ENCODE peak calls at places on chromosomes 16 and 17, in ten cellular contexts. One of them, this sample, is unnamed.

GRCh38 chr16:66703359-66704215 is 7.0 kb upstream of the CMTM4 start:
- DNase-seq in stimulated activated CD8-positive, alpha-beta memory T cell treated with anti-CD3 and anti-CD28 coated beads, Interleukin-15, amount 100 ng/mL, for 24 hours: no peak
- DNase-seq in activated T-cell treated with anti-CD3 and anti-CD28 coated beads, Interleukin-2, amount 50 U/mL, for 1 hour: no peak
- DNase-seq in immature natural killer cell: no peak
- DNase-seq in cardiac fibroblast: peak
- DNase-seq in hippocampal formation: no peak
- DNase-seq in fibroblast of the conjunctiva: no peak
- DNase-seq in NCI-H460: no peak
- DNase-seq in A172: no peak
- DNase-seq in non-pigmented ciliary epithelial cell: no peak
- DNase-seq in this sample: no peak

GRCh38 chr17:74950207-74950606 is 14.5 kb downstream of the OTOP3 start:
- DNase-seq in A172: no peak
- DNase-seq in immature natural killer cell: no peak
- DNase-seq in activated T-cell treated with anti-CD3 and anti-CD28 coated beads, Interleukin-2, amount 50 U/mL, for 1 hour: no peak
- DNase-seq in fibroblast of the conjunctiva: no peak
- DNase-seq in NCI-H460: no peak
- DNase-seq in stimulated activated CD8-positive, alpha-beta memory T cell treated with anti-CD3 and anti-CD28 coated beads, Interleukin-15, amount 100 ng/mL, for 24 hours: no peak
- DNase-seq in cardiac fibroblast: no peak
- DNase-seq in hippocampal formation: no peak
- DNase-seq in non-pigmented ciliary epithelial cell: no peak
- DNase-seq in this sample: no peak

GRCh38 chr16:64321881-64322280 is 800.0 kb downstream of the CDH11 start:
- DNase-seq in immature natural killer cell: no peak
- DNase-seq in activated T-cell treated with anti-CD3 and anti-CD28 coated beads, Interleukin-2, amount 50 U/mL, for 1 hour: no peak
- DNase-seq in cardiac fibroblast: no peak
- DNase-seq in stimulated activated CD8-positive, alpha-beta memory T cell treated with anti-CD3 and anti-CD28 coated beads, Interleukin-15, amount 100 ng/mL, for 24 hours: no peak
- DNase-seq in NCI-H460: no peak
- DNase-seq in fibroblast of the conjunctiva: no peak
- DNase-seq in A172: no peak
- DNase-seq in hippocampal formation: no peak
- DNase-seq in non-pigmented ciliary epithelial cell: no peak
- DNase-seq in this sample: no peak

GRCh38 chr17:59513934-59514841 is 51.2 kb upstream of the DHX40 start:
- DNase-seq in non-pigmented ciliary epithelial cell: peak
- DNase-seq in hippocampal formation: peak
- DNase-seq in fibroblast of the conjunctiva: peak
- DNase-seq in cardiac fibroblast: peak
- DNase-seq in A172: peak
- DNase-seq in immature natural killer cell: no peak
- DNase-seq in NCI-H460: no peak
- DNase-seq in stimulated activated CD8-positive, alpha-beta memory T cell treated with anti-CD3 and anti-CD28 coated beads, Interleukin-15, amount 100 ng/mL, for 24 hours: no peak
- DNase-seq in activated T-cell treated with anti-CD3 and anti-CD28 coated beads, Interleukin-2, amount 50 U/mL, for 1 hour: no peak
- DNase-seq in this sample: peak

GRCh38 chr17:40779181-40779909 is 3.0 kb downstream of the KRT27 start:
- DNase-seq in A172: no peak
- DNase-seq in stimulated activated CD8-positive, alpha-beta memory T cell treated with anti-CD3 and anti-CD28 coated beads, Interleukin-15, amount 100 ng/mL, for 24 hours: no peak
- DNase-seq in NCI-H460: no peak
- DNase-seq in immature natural killer cell: no peak
- DNase-seq in cardiac fibroblast: no peak
- DNase-seq in non-pigmented ciliary epithelial cell: no peak
- DNase-seq in activated T-cell treated with anti-CD3 and anti-CD28 coated beads, Interleukin-2, amount 50 U/mL, for 1 hour: peak
- DNase-seq in fibroblast of the conjunctiva: no peak
- DNase-seq in hippocampal formation: no peak
- DNase-seq in this sample: no peak

GRCh38 chr17:1455291-1455747 is 713 bp downstream of the CRK start:
- DNase-seq in immature natural killer cell: peak
- DNase-seq in stimulated activated CD8-positive, alpha-beta memory T cell treated with anti-CD3 and anti-CD28 coated beads, Interleukin-15, amount 100 ng/mL, for 24 hours: no peak
- DNase-seq in cardiac fibroblast: peak
- DNase-seq in fibroblast of the conjunctiva: peak
- DNase-seq in non-pigmented ciliary epithelial cell: no peak
- DNase-seq in NCI-H460: peak
- DNase-seq in activated T-cell treated with anti-CD3 and anti-CD28 coated beads, Interleukin-2, amount 50 U/mL, for 1 hour: no peak
- DNase-seq in A172: peak
- DNase-seq in hippocampal formation: no peak
- DNase-seq in this sample: no peak

GRCh38 chr17:55668581-55668980 is 54.1 kb downstream of the TMEM100 start:
- DNase-seq in hippocampal formation: no peak
- DNase-seq in non-pigmented ciliary epithelial cell: no peak
- DNase-seq in A172: no peak
- DNase-seq in stimulated activated CD8-positive, alpha-beta memory T cell treated with anti-CD3 and anti-CD28 coated beads, Interleukin-15, amount 100 ng/mL, for 24 hours: no peak
- DNase-seq in fibroblast of the conjunctiva: no peak
- DNase-seq in activated T-cell treated with anti-CD3 and anti-CD28 coated beads, Interleukin-2, amount 50 U/mL, for 1 hour: no peak
- DNase-seq in cardiac fibroblast: no peak
- DNase-seq in NCI-H460: no peak
- DNase-seq in immature natural killer cell: no peak
- DNase-seq in this sample: no peak

GRCh38 chr16:8426569-8426968 is 163.7 kb downstream of the TMEM114 start:
- DNase-seq in hippocampal formation: no peak
- DNase-seq in non-pigmented ciliary epithelial cell: no peak
- DNase-seq in NCI-H460: no peak
- DNase-seq in fibroblast of the conjunctiva: no peak
- DNase-seq in stimulated activated CD8-positive, alpha-beta memory T cell treated with anti-CD3 and anti-CD28 coated beads, Interleukin-15, amount 100 ng/mL, for 24 hours: no peak
- DNase-seq in activated T-cell treated with anti-CD3 and anti-CD28 coated beads, Interleukin-2, amount 50 U/mL, for 1 hour: no peak
- DNase-seq in immature natural killer cell: no peak
- DNase-seq in A172: no peak
- DNase-seq in cardiac fibroblast: no peak
- DNase-seq in this sample: no peak

GRCh38 chr16:55010492-55011260 is 80.0 kb downstream of the IRX5 start:
- DNase-seq in stimulated activated CD8-positive, alpha-beta memory T cell treated with anti-CD3 and anti-CD28 coated beads, Interleukin-15, amount 100 ng/mL, for 24 hours: no peak
- DNase-seq in immature natural killer cell: no peak
- DNase-seq in non-pigmented ciliary epithelial cell: no peak
- DNase-seq in NCI-H460: no peak
- DNase-seq in activated T-cell treated with anti-CD3 and anti-CD28 coated beads, Interleukin-2, amount 50 U/mL, for 1 hour: no peak
- DNase-seq in fibroblast of the conjunctiva: no peak
- DNase-seq in cardiac fibroblast: no peak
- DNase-seq in A172: no peak
- DNase-seq in hippocampal formation: no peak
- DNase-seq in this sample: no peak

GRCh38 chr17:41865596-41865893 is 322 bp upstream of the KLHL11 start:
- DNase-seq in cardiac fibroblast: no peak
- DNase-seq in hippocampal formation: no peak
- DNase-seq in activated T-cell treated with anti-CD3 and anti-CD28 coated beads, Interleukin-2, amount 50 U/mL, for 1 hour: no peak
- DNase-seq in stimulated activated CD8-positive, alpha-beta memory T cell treated with anti-CD3 and anti-CD28 coated beads, Interleukin-15, amount 100 ng/mL, for 24 hours: no peak
- DNase-seq in fibroblast of the conjunctiva: no peak
- DNase-seq in immature natural killer cell: no peak
- DNase-seq in NCI-H460: no peak
- DNase-seq in A172: no peak
- DNase-seq in non-pigmented ciliary epithelial cell: no peak
- DNase-seq in this sample: no peak

GRCh38 chr16:69294051-69294450 is 17.1 kb upstream of the VPS4A start:
- DNase-seq in NCI-H460: no peak
- DNase-seq in hippocampal formation: no peak
- DNase-seq in activated T-cell treated with anti-CD3 and anti-CD28 coated beads, Interleukin-2, amount 50 U/mL, for 1 hour: no peak
- DNase-seq in stimulated activated CD8-positive, alpha-beta memory T cell treated with anti-CD3 and anti-CD28 coated beads, Interleukin-15, amount 100 ng/mL, for 24 hours: no peak
- DNase-seq in immature natural killer cell: no peak
- DNase-seq in fibroblast of the conjunctiva: no peak
- DNase-seq in A172: no peak
- DNase-seq in non-pigmented ciliary epithelial cell: no peak
- DNase-seq in cardiac fibroblast: no peak
- DNase-seq in this sample: no peak

GRCh38 chr17:65514541-65514940 is 46.9 kb downstream of the AXIN2 start:
- DNase-seq in A172: no peak
- DNase-seq in activated T-cell treated with anti-CD3 and anti-CD28 coated beads, Interleukin-2, amount 50 U/mL, for 1 hour: no peak
- DNase-seq in cardiac fibroblast: peak
- DNase-seq in NCI-H460: no peak
- DNase-seq in stimulated activated CD8-positive, alpha-beta memory T cell treated with anti-CD3 and anti-CD28 coated beads, Interleukin-15, amount 100 ng/mL, for 24 hours: no peak
- DNase-seq in fibroblast of the conjunctiva: no peak
- DNase-seq in hippocampal formation: no peak
- DNase-seq in non-pigmented ciliary epithelial cell: no peak
- DNase-seq in immature natural killer cell: no peak
- DNase-seq in this sample: no peak

GRCh38 chr17:38560503-38561318 is 45.0 kb downstream of the SRCIN1 start:
- DNase-seq in activated T-cell treated with anti-CD3 and anti-CD28 coated beads, Interleukin-2, amount 50 U/mL, for 1 hour: peak
- DNase-seq in A172: no peak
- DNase-seq in hippocampal formation: no peak
- DNase-seq in non-pigmented ciliary epithelial cell: no peak
- DNase-seq in immature natural killer cell: no peak
- DNase-seq in cardiac fibroblast: peak
- DNase-seq in NCI-H460: no peak
- DNase-seq in stimulated activated CD8-positive, alpha-beta memory T cell treated with anti-CD3 and anti-CD28 coated beads, Interleukin-15, amount 100 ng/mL, for 24 hours: no peak
- DNase-seq in fibroblast of the conjunctiva: no peak
- DNase-seq in this sample: peak

GRCh38 chr16:1989826-1990335 is at the start of gene SYNGR3:
- DNase-seq in non-pigmented ciliary epithelial cell: no peak
- DNase-seq in A172: no peak
- DNase-seq in NCI-H460: no peak
- DNase-seq in fibroblast of the conjunctiva: no peak
- DNase-seq in cardiac fibroblast: no peak
- DNase-seq in activated T-cell treated with anti-CD3 and anti-CD28 coated beads, Interleukin-2, amount 50 U/mL, for 1 hour: no peak
- DNase-seq in hippocampal formation: no peak
- DNase-seq in immature natural killer cell: peak
- DNase-seq in stimulated activated CD8-positive, alpha-beta memory T cell treated with anti-CD3 and anti-CD28 coated beads, Interleukin-15, amount 100 ng/mL, for 24 hours: no peak
- DNase-seq in this sample: no peak

GRCh38 chr16:83886199-83886971 is 12.5 kb upstream of the MLYCD start:
- DNase-seq in non-pigmented ciliary epithelial cell: no peak
- DNase-seq in hippocampal formation: no peak
- DNase-seq in activated T-cell treated with anti-CD3 and anti-CD28 coated beads, Interleukin-2, amount 50 U/mL, for 1 hour: no peak
- DNase-seq in immature natural killer cell: no peak
- DNase-seq in cardiac fibroblast: no peak
- DNase-seq in NCI-H460: no peak
- DNase-seq in stimulated activated CD8-positive, alpha-beta memory T cell treated with anti-CD3 and anti-CD28 coated beads, Interleukin-15, amount 100 ng/mL, for 24 hours: no peak
- DNase-seq in fibroblast of the conjunctiva: no peak
- DNase-seq in A172: no peak
- DNase-seq in this sample: no peak

GRCh38 chr16:54651851-54652770 is 278.6 kb upstream of the IRX5 start:
- DNase-seq in cardiac fibroblast: no peak
- DNase-seq in non-pigmented ciliary epithelial cell: no peak
- DNase-seq in NCI-H460: no peak
- DNase-seq in stimulated activated CD8-positive, alpha-beta memory T cell treated with anti-CD3 and anti-CD28 coated beads, Interleukin-15, amount 100 ng/mL, for 24 hours: no peak
- DNase-seq in activated T-cell treated with anti-CD3 and anti-CD28 coated beads, Interleukin-2, amount 50 U/mL, for 1 hour: no peak
- DNase-seq in A172: no peak
- DNase-seq in fibroblast of the conjunctiva: no peak
- DNase-seq in hippocampal formation: no peak
- DNase-seq in immature natural killer cell: no peak
- DNase-seq in this sample: no peak

GRCh38 chr16:10740000-10740844 is 3.4 kb upstream of the NUBP1 start:
- DNase-seq in hippocampal formation: no peak
- DNase-seq in immature natural killer cell: no peak
- DNase-seq in NCI-H460: no peak
- DNase-seq in cardiac fibroblast: no peak
- DNase-seq in stimulated activated CD8-positive, alpha-beta memory T cell treated with anti-CD3 and anti-CD28 coated beads, Interleukin-15, amount 100 ng/mL, for 24 hours: no peak
- DNase-seq in non-pigmented ciliary epithelial cell: no peak
- DNase-seq in fibroblast of the conjunctiva: no peak
- DNase-seq in A172: no peak
- DNase-seq in activated T-cell treated with anti-CD3 and anti-CD28 coated beads, Interleukin-2, amount 50 U/mL, for 1 hour: no peak
- DNase-seq in this sample: no peak

GRCh38 chr16:69386596-69386995 is 789 bp upstream of the TERF2 start:
- DNase-seq in fibroblast of the conjunctiva: no peak
- DNase-seq in activated T-cell treated with anti-CD3 and anti-CD28 coated beads, Interleukin-2, amount 50 U/mL, for 1 hour: no peak
- DNase-seq in NCI-H460: no peak
- DNase-seq in stimulated activated CD8-positive, alpha-beta memory T cell treated with anti-CD3 and anti-CD28 coated beads, Interleukin-15, amount 100 ng/mL, for 24 hours: no peak
- DNase-seq in hippocampal formation: no peak
- DNase-seq in immature natural killer cell: no peak
- DNase-seq in non-pigmented ciliary epithelial cell: no peak
- DNase-seq in cardiac fibroblast: no peak
- DNase-seq in A172: peak
- DNase-seq in this sample: no peak

GRCh38 chr17:31830971-31831755 is 27.9 kb downstream of the COPRS start:
- DNase-seq in stimulated activated CD8-positive, alpha-beta memory T cell treated with anti-CD3 and anti-CD28 coated beads, Interleukin-15, amount 100 ng/mL, for 24 hours: no peak
- DNase-seq in A172: no peak
- DNase-seq in immature natural killer cell: no peak
- DNase-seq in fibroblast of the conjunctiva: no peak
- DNase-seq in NCI-H460: no peak
- DNase-seq in activated T-cell treated with anti-CD3 and anti-CD28 coated beads, Interleukin-2, amount 50 U/mL, for 1 hour: no peak
- DNase-seq in hippocampal formation: no peak
- DNase-seq in non-pigmented ciliary epithelial cell: no peak
- DNase-seq in cardiac fibroblast: peak
- DNase-seq in this sample: no peak

GRCh38 chr17:8041249-8041928 is 2.5 kb downstream of the ALOX15B start:
- DNase-seq in immature natural killer cell: peak
- DNase-seq in non-pigmented ciliary epithelial cell: peak
- DNase-seq in fibroblast of the conjunctiva: peak
- DNase-seq in cardiac fibroblast: peak
- DNase-seq in activated T-cell treated with anti-CD3 and anti-CD28 coated beads, Interleukin-2, amount 50 U/mL, for 1 hour: peak
- DNase-seq in A172: peak
- DNase-seq in hippocampal formation: peak
- DNase-seq in NCI-H460: peak
- DNase-seq in stimulated activated CD8-positive, alpha-beta memory T cell treated with anti-CD3 and anti-CD28 coated beads, Interleukin-15, amount 100 ng/mL, for 24 hours: no peak
- DNase-seq in this sample: peak

GRCh38 chr17:8851600-8851999 is 15.9 kb downstream of the PIK3R6 start:
- DNase-seq in non-pigmented ciliary epithelial cell: no peak
- DNase-seq in immature natural killer cell: no peak
- DNase-seq in activated T-cell treated with anti-CD3 and anti-CD28 coated beads, Interleukin-2, amount 50 U/mL, for 1 hour: no peak
- DNase-seq in stimulated activated CD8-positive, alpha-beta memory T cell treated with anti-CD3 and anti-CD28 coated beads, Interleukin-15, amount 100 ng/mL, for 24 hours: no peak
- DNase-seq in hippocampal formation: no peak
- DNase-seq in fibroblast of the conjunctiva: no peak
- DNase-seq in NCI-H460: no peak
- DNase-seq in A172: no peak
- DNase-seq in cardiac fibroblast: no peak
- DNase-seq in this sample: no peak

GRCh38 chr17:63096426-63096825 is 130.4 kb downstream of the TANC2 start:
- DNase-seq in activated T-cell treated with anti-CD3 and anti-CD28 coated beads, Interleukin-2, amount 50 U/mL, for 1 hour: no peak
- DNase-seq in hippocampal formation: no peak
- DNase-seq in cardiac fibroblast: no peak
- DNase-seq in A172: no peak
- DNase-seq in NCI-H460: no peak
- DNase-seq in immature natural killer cell: no peak
- DNase-seq in stimulated activated CD8-positive, alpha-beta memory T cell treated with anti-CD3 and anti-CD28 coated beads, Interleukin-15, amount 100 ng/mL, for 24 hours: no peak
- DNase-seq in non-pigmented ciliary epithelial cell: no peak
- DNase-seq in fibroblast of the conjunctiva: no peak
- DNase-seq in this sample: no peak

GRCh38 chr17:83097831-83098230 is 18.4 kb downstream of the METRNL start:
- DNase-seq in fibroblast of the conjunctiva: no peak
- DNase-seq in immature natural killer cell: peak
- DNase-seq in hippocampal formation: no peak
- DNase-seq in activated T-cell treated with anti-CD3 and anti-CD28 coated beads, Interleukin-2, amount 50 U/mL, for 1 hour: no peak
- DNase-seq in non-pigmented ciliary epithelial cell: no peak
- DNase-seq in cardiac fibroblast: no peak
- DNase-seq in stimulated activated CD8-positive, alpha-beta memory T cell treated with anti-CD3 and anti-CD28 coated beads, Interleukin-15, amount 100 ng/mL, for 24 hours: no peak
- DNase-seq in A172: no peak
- DNase-seq in NCI-H460: no peak
- DNase-seq in this sample: no peak

GRCh38 chr17:49723423-49723822 is 15.7 kb upstream of the SLC35B1 start:
- DNase-seq in NCI-H460: no peak
- DNase-seq in fibroblast of the conjunctiva: no peak
- DNase-seq in cardiac fibroblast: peak
- DNase-seq in non-pigmented ciliary epithelial cell: no peak
- DNase-seq in A172: no peak
- DNase-seq in activated T-cell treated with anti-CD3 and anti-CD28 coated beads, Interleukin-2, amount 50 U/mL, for 1 hour: no peak
- DNase-seq in hippocampal formation: no peak
- DNase-seq in immature natural killer cell: no peak
- DNase-seq in stimulated activated CD8-positive, alpha-beta memory T cell treated with anti-CD3 and anti-CD28 coated beads, Interleukin-15, amount 100 ng/mL, for 24 hours: no peak
- DNase-seq in this sample: no peak

GRCh38 chr17:60573139-60573975 is 26.6 kb upstream of the PPM1D start:
- DNase-seq in non-pigmented ciliary epithelial cell: peak
- DNase-seq in cardiac fibroblast: peak
- DNase-seq in activated T-cell treated with anti-CD3 and anti-CD28 coated beads, Interleukin-2, amount 50 U/mL, for 1 hour: no peak
- DNase-seq in fibroblast of the conjunctiva: no peak
- DNase-seq in stimulated activated CD8-positive, alpha-beta memory T cell treated with anti-CD3 and anti-CD28 coated beads, Interleukin-15, amount 100 ng/mL, for 24 hours: no peak
- DNase-seq in A172: peak
- DNase-seq in hippocampal formation: no peak
- DNase-seq in immature natural killer cell: no peak
- DNase-seq in NCI-H460: no peak
- DNase-seq in this sample: peak

GRCh38 chr16:81645303-81645702 is 133.8 kb upstream of the PLCG2 start:
- DNase-seq in cardiac fibroblast: peak
- DNase-seq in immature natural killer cell: no peak
- DNase-seq in stimulated activated CD8-positive, alpha-beta memory T cell treated with anti-CD3 and anti-CD28 coated beads, Interleukin-15, amount 100 ng/mL, for 24 hours: no peak
- DNase-seq in A172: peak
- DNase-seq in non-pigmented ciliary epithelial cell: peak
- DNase-seq in hippocampal formation: no peak
- DNase-seq in activated T-cell treated with anti-CD3 and anti-CD28 coated beads, Interleukin-2, amount 50 U/mL, for 1 hour: no peak
- DNase-seq in NCI-H460: no peak
- DNase-seq in fibroblast of the conjunctiva: peak
- DNase-seq in this sample: no peak

This sample was measured in glomerular endothelial cell.